ENCODE peak calls at places on chromosomes 1 and 21, in five cellular contexts. B, P, T, F and K are unnamed samples.

GRCh38 chr1:201584510-201584991 is 45.6 kb downstream of the NAV1 start:
- DNase-seq in B (no peak), P (no peak), T (peak; percentile 58), F (peak; percentile 77), K (no peak)

GRCh38 chr1:237613984-237614383 is 276.7 kb downstream of the ZP4 start:
- DNase-seq in B (no peak), P (no peak), T (no peak), F (peak; percentile 34), K (no peak)

GRCh38 chr1:86640161-86640560 is 64.2 kb upstream of the SH3GLB1 start:
- DNase-seq in B (no peak), P (no peak), T (no peak), F (no peak), K (no peak)

GRCh38 chr1:240337795-240338194 is 246.1 kb downstream of the FMN2 start:
- DNase-seq in B (peak; percentile 18), P (no peak), T (no peak), F (no peak), K (no peak)

GRCh38 chr1:31978853-31979400 is 34.7 kb upstream of the KHDRBS1 start:
- DNase-seq in B (no peak), P (no peak), T (no peak), F (no peak), K (no peak)

GRCh38 chr1:115725600-115725999 is 42.9 kb downstream of the CASQ2 start:
- DNase-seq in B (no peak), P (peak; percentile 48), T (no peak), F (no peak), K (no peak)

GRCh38 chr1:54543729-54544496 is 4.1 kb upstream of the ACOT11 start:
- DNase-seq in B (no peak), P (no peak), T (no peak), F (no peak), K (no peak)

GRCh38 chr21:17454315-17455027 is 58.4 kb upstream of the CXADR start:
- DNase-seq in B (peak; percentile 40), P (peak; percentile 55), T (peak; percentile 40), F (no peak), K (peak; percentile 55)

GRCh38 chr1:229991724-229992333 is 75.2 kb upstream of the GALNT2 start:
- DNase-seq in B (no peak), P (no peak), T (no peak), F (no peak), K (no peak)

GRCh38 chr1:82979593-82980230 is 1019.2 kb downstream of the TTLL7 start:
- DNase-seq in B (no peak), P (no peak), T (no peak), F (no peak), K (no peak)

GRCh38 chr1:52667984-52668383 is 30.2 kb downstream of the COA7 start:
- DNase-seq in B (no peak), P (no peak), T (no peak), F (no peak), K (no peak)

GRCh38 chr21:31347435-31348032 is 3.5 kb upstream of the TIAM1 start:
- DNase-seq in B (no peak), P (no peak), T (no peak), F (no peak), K (no peak)

GRCh38 chr1:86872086-86872485 is 41.8 kb downstream of the SELENOF start:
- DNase-seq in B (no peak), P (no peak), T (no peak), F (no peak), K (no peak)

GRCh38 chr1:208556461-208556860 is 312.3 kb upstream of the PLXNA2 start:
- DNase-seq in B (no peak), P (no peak), T (no peak), F (no peak), K (no peak)

GRCh38 chr1:218664385-218665170 is 319.4 kb downstream of the TGFB2 start:
- DNase-seq in B (no peak), P (no peak), T (no peak), F (no peak), K (no peak)

GRCh38 chr1:16625497-16626408 is 12.4 kb upstream of the NBPF1 start:
- DNase-seq in B (no peak), P (peak; percentile 33), T (peak; percentile 19), F (peak; percentile 32), K (no peak)

GRCh38 chr1:34984435-34985062 is 598 bp downstream of the TMEM35B start:
- DNase-seq in B (peak; percentile 48), P (peak; percentile 66), T (peak; percentile 71), F (peak; percentile 58), K (no peak)

GRCh38 chr1:2561898-2562895 is 6.0 kb downstream of the TNFRSF14 start:
- DNase-seq in B (no peak), P (no peak), T (no peak), F (no peak), K (no peak)

DNA sequence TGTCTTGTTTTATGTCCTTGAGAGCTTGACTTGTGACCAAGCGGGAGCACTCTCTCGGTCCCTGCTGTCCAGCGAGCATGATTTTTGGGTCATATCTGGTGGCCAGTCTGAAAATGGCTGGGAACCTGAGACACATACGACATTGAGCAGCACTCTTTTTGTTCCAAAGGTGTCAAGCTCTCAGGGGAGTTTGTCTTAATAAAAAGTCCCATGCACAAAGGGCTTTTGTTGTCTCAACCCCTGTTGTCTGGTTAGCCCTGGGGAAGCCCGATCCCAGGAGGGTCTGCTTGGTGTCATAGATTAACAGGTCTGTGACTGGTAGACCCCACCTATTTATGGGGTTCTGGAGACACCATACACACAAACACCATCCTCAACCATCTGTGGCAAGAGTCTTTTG is 57.8 kb upstream of the KLHDC7A start:
- DNase-seq in B (no peak), P (no peak), T (no peak), F (no peak), K (no peak)
- H3K27ac ChIP-seq in B (no peak overlapping the region), P (no peak overlapping the region), T (no peak overlapping the region), F (no peak overlapping the region), K (no peak overlapping the region)

GRCh38 chr1:7322912-7323311 is 448.2 kb upstream of the VAMP3 start:
- DNase-seq in B (no peak), P (no peak), T (no peak), F (no peak), K (no peak)
- H3K27ac ChIP-seq in B (no peak overlapping the region), P (no peak overlapping the region), T (no peak overlapping the region), F (no peak overlapping the region), K (no peak overlapping the region)

DNA sequence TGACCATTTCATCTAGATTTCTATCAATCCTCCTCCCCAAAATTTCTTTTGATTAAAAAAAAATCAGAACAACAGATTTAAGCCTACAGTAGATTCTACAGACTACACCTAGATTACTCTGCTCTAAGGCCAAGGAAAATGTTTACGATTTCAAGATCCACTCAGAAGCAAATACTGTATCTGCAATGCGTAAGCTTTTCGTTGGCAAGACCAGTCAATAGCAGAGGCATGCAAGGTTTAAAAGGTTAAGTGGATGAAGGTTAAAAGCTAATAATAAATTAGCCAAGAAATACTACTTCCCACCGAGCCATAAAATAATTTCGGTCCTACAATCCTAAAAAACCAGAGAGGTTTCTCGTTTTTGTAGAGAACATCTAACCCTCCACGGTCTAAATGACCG is 1.3 kb downstream of the CLSTN1 start:
- DNase-seq in B (no peak), P (no peak), T (no peak), F (no peak), K (no peak)
- H3K27ac ChIP-seq in B (no peak overlapping the region), P (no peak overlapping the region), T (no peak overlapping the region), F (peak overlapping the region; percentile 93), K (peak overlapping the region; percentile 77)

GRCh38 chr1:192628406-192629057 is 7.4 kb upstream of the RGS13 start:
- DNase-seq in B (no peak), P (no peak), T (no peak), F (no peak), K (no peak)

GRCh38 chr1:192629602-192630001 is 6.3 kb upstream of the RGS13 start:
- DNase-seq in B (no peak), P (no peak), T (no peak), F (no peak), K (no peak)

GRCh38 chr1:192630521-192631287 is 5.2 kb upstream of the RGS13 start:
- DNase-seq in B (no peak), P (no peak), T (no peak), F (no peak), K (no peak)

GRCh38 chr1:192627901-192628300 is 8.0 kb upstream of the RGS13 start:
- DNase-seq in B (no peak), P (no peak), T (no peak), F (no peak), K (no peak)

GRCh38 chr1:192626366-192627179 is 9.4 kb upstream of the RGS13 start:
- DNase-seq in B (no peak), P (no peak), T (no peak), F (no peak), K (no peak)
- H3K27ac ChIP-seq in B (no peak overlapping the region), P (no peak overlapping the region), T (no peak overlapping the region), F (no peak overlapping the region), K (no peak overlapping the region)

GRCh38 chr1:89955806-89956205 is 39.1 kb upstream of the ZNF326 start:
- DNase-seq in B (no peak), P (no peak), T (no peak), F (no peak), K (no peak)
- H3K27ac ChIP-seq in B (no peak overlapping the region), P (no peak overlapping the region), T (no peak overlapping the region), F (no peak overlapping the region), K (no peak overlapping the region)

GRCh38 chr1:184530226-184530625 is 143.4 kb downstream of the C1orf21 start:
- DNase-seq in B (no peak), P (no peak), T (no peak), F (no peak), K (no peak)

GRCh38 chr1:184533915-184534314 is 147.1 kb downstream of the C1orf21 start:
- DNase-seq in B (no peak), P (no peak), T (no peak), F (no peak), K (no peak)

GRCh38 chr1:184532199-184532598 is 145.4 kb downstream of the C1orf21 start:
- DNase-seq in B (no peak), P (no peak), T (no peak), F (no peak), K (no peak)

GRCh38 chr1:184533049-184533448 is 146.2 kb downstream of the C1orf21 start:
- DNase-seq in B (no peak), P (no peak), T (no peak), F (no peak), K (no peak)

DNA sequence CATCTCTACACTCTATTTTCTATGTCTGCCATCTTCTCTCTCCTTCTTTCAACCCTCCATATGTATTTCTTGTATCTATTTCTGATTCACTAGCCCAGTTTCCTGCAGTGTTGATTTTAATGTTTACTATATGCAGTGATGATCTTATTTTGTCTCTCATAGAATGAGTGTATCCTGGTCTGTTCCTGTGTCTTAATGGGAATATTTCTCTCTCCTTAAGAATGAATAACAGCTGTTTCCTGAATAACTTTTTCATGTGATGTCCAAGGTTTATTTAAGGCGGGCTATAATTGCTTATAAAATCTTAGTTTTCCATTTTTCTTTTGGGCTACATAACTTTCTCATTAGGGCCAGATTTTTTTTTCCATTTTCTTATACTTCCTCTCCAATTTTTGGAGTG is 144.5 kb downstream of the C1orf21 start:
- DNase-seq in B (no peak), P (no peak), T (no peak), F (no peak), K (no peak)
- H3K27ac ChIP-seq in B (no peak overlapping the region), P (no peak overlapping the region), T (peak overlapping the region; percentile 74), F (peak overlapping the region; percentile 51), K (no peak overlapping the region)

DNA sequence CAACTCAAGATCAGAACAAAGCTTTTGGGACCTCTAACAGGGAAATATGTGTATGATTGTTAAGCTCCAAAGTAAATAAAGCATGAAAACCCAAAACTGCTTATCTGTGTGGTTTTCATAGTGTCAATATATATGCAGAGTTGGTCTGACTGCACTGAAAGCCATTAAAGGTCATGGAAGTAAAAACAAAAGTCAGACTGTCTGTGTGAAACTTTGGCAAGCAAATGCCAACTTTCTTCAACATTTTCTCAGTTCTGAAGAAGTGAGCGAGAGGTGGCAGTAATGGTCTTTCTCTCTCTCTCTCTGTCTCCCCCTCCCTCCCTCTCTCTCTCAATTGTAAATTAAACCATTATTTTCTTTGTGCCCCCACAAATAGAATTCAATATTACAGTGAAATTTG is 100.1 kb upstream of the S1PR1 start:
- DNase-seq in B (no peak), P (no peak), T (no peak), F (no peak), K (no peak)
- H3K27ac ChIP-seq in B (no peak overlapping the region), P (no peak overlapping the region), T (no peak overlapping the region), F (peak overlapping the region; percentile 33), K (no peak overlapping the region)